ENCODE peak calls at places on chromosomes 16 and 17, in five cellular contexts. P, Y, W, D and B are unnamed samples.

GRCh38 chr16:78844682-78845081 is 745.2 kb downstream of the WWOX start:
- DNase-seq in P (no peak), W (no peak), D (no peak), Y (no peak), B (no peak)

GRCh38 chr17:67912088-67912487 is 84.2 kb downstream of the C17orf58 start:
- DNase-seq in P (no peak), D (no peak), Y (no peak), W (no peak), B (no peak)

GRCh38 chr17:80859004-80859941 is 132.4 kb upstream of the CHMP6 start:
- DNase-seq in Y (no peak), P (peak), D (no peak), W (peak), B (peak)

GRCh38 chr17:2925011-2925410 is 128.8 kb downstream of the RAP1GAP2 start:
- DNase-seq in Y (no peak), D (no peak), P (no peak), W (no peak), B (no peak)

GRCh38 chr17:75777243-75777922 is 7.2 kb upstream of the UNK start:
- DNase-seq in Y (no peak), W (no peak), P (no peak), D (no peak), B (no peak)

GRCh38 chr17:8941980-8942617 is 23.4 kb downstream of the PIK3R5 start:
- DNase-seq in W (no peak), D (no peak), Y (peak), P (peak), B (no peak)

GRCh38 chr17:78852709-78853111 is 12.1 kb upstream of the USP36 start:
- DNase-seq in P (peak), W (no peak), D (no peak), Y (no peak), B (no peak)

GRCh38 chr17:64401941-64402340 is 11.3 kb upstream of the PECAM1 start:
- DNase-seq in D (no peak), Y (no peak), P (no peak), W (no peak), B (no peak)

GRCh38 chr17:2792541-2793169 is 3.6 kb upstream of the RAP1GAP2 start:
- DNase-seq in Y (peak), P (no peak), W (no peak), D (no peak), B (no peak)

GRCh38 chr16:50881953-50882352 is 140.1 kb downstream of the CYLD start:
- DNase-seq in D (no peak), W (no peak), P (peak), Y (no peak), B (no peak)

GRCh38 chr17:3935825-3936355 is 19.6 kb upstream of the P2RX1 start:
- DNase-seq in W (peak), P (no peak), Y (no peak), D (no peak), B (no peak)

GRCh38 chr17:83062011-83062817 is 17.2 kb upstream of the METRNL start:
- DNase-seq in W (no peak), P (peak), D (no peak), Y (no peak), B (no peak)

GRCh38 chr16:84782841-84783240 is 36.9 kb upstream of the CRISPLD2 start:
- DNase-seq in W (no peak), Y (no peak), P (no peak), D (no peak), B (no peak)

GRCh38 chr17:74442670-74443515 is 11.0 kb downstream of the GPRC5C start:
- DNase-seq in W (peak), D (no peak), Y (no peak), P (peak), B (peak)

GRCh38 chr17:31404028-31404949 is 12.8 kb downstream of the RAB11FIP4 start:
- DNase-seq in W (no peak), P (peak), Y (no peak), D (no peak), B (no peak)

GRCh38 chr17:45020354-45021138 is 30.9 kb downstream of the DCAKD start:
- DNase-seq in D (no peak), P (peak), Y (no peak), W (peak), B (no peak)

GRCh38 chr16:87963400-87963799 is 12.2 kb downstream of the BANP start:
- DNase-seq in Y (peak), P (no peak), D (peak), W (peak), B (no peak)

GRCh38 chr17:38592487-38592886 is 13.3 kb downstream of the SRCIN1 start:
- DNase-seq in P (no peak), Y (no peak), D (no peak), W (no peak), B (no peak)

GRCh38 chr17:55720917-55721836 is 1.5 kb downstream of the TMEM100 start:
- DNase-seq in W (no peak), D (no peak), Y (no peak), P (no peak), B (no peak)

GRCh38 chr16:27177031-27177774 is 26.1 kb upstream of the KDM8 start:
- DNase-seq in Y (no peak), W (peak), P (no peak), D (no peak), B (no peak)

GRCh38 chr16:87421369-87421912 is 29.3 kb downstream of the MAP1LC3B start:
- DNase-seq in P (no peak), Y (no peak), W (no peak), D (no peak), B (no peak)

GRCh38 chr17:82331345-82331939 is 2.1 kb downstream of the SECTM1 start:
- DNase-seq in W (no peak), D (no peak), Y (no peak), P (no peak), B (no peak)

GRCh38 chr16:2527784-2528100 is 3.5 kb downstream of the CEMP1 start:
- DNase-seq in Y (no peak), D (no peak), P (no peak), W (no peak), B (no peak)

GRCh38 chr17:20244671-20245070 is 222.7 kb downstream of the LGALS9B start:
- DNase-seq in W (no peak), D (no peak), Y (no peak), P (no peak), B (no peak)

GRCh38 chr16:71501562-71501961 is 12.4 kb upstream of the ZNF19 start:
- DNase-seq in Y (no peak), D (no peak), W (no peak), P (no peak), B (no peak)

GRCh38 chr16:1318268-1318545 is 8.8 kb downstream of the UBE2I start:
- DNase-seq in Y (no peak), D (no peak), W (no peak), P (no peak), B (no peak)